ENCODE peak calls at places on chromosomes 4 and X, in seven cellular contexts. R, A, T, Q, C, X and Z are unnamed samples.

GRCh38 chr4:110135523-110135922 is 62.9 kb downstream of the ELOVL6 start:
- DNase-seq in R (no peak), A (no peak), T (no peak), Q (no peak), C (no peak), X (no peak), Z (no peak)

GRCh38 chrX:119646515-119646914 is 40.3 kb upstream of the NKRF start:
- DNase-seq in R (no peak), A (no peak), T (no peak), Q (no peak), C (no peak), X (no peak), Z (no peak)

GRCh38 chr4:156976147-156976546 is 4.5 kb upstream of the PDGFC start:
- DNase-seq in R (no peak), A (no peak), T (no peak), Q (no peak), C (no peak), X (no peak), Z (no peak)

GRCh38 chr4:137509855-137510282 is 22.4 kb downstream of the PCDH18 start:
- DNase-seq in R (no peak), A (no peak), T (no peak), Q (no peak), C (no peak), X (no peak), Z (no peak)

GRCh38 chr4:39464886-39465501 is 6.1 kb downstream of the LIAS start:
- DNase-seq in R (no peak), A (no peak), T (no peak), Q (peak; percentile 31), C (no peak), X (no peak), Z (no peak)

GRCh38 chr4:15234101-15234500 is 193.7 kb upstream of the C1QTNF7 start:
- DNase-seq in R (no peak), A (no peak), T (no peak), Q (peak; percentile 40), C (no peak), X (no peak), Z (no peak)

GRCh38 chrX:3066555-3066954 is 25.3 kb downstream of the ARSF start:
- DNase-seq in R (no peak), A (no peak), T (peak; percentile 30), Q (no peak), C (no peak), X (no peak), Z (no peak)

GRCh38 chr4:173661001-173661400 is 131.0 kb upstream of the HAND2 start:
- DNase-seq in R (no peak), A (no peak), T (no peak), Q (no peak), C (no peak), X (no peak), Z (no peak)

GRCh38 chr4:71595576-71596108 is 188.2 kb downstream of the GC start:
- DNase-seq in R (no peak), A (peak; percentile 47), T (no peak), Q (no peak), C (no peak), X (no peak), Z (no peak)